ENCODE peak calls at places on chromosomes 13 and 19, in ten cellular contexts. T, W, J, G, H, R, L, P, O and K are unnamed samples.
A peak's percentile ranks its signal among the peaks of the same experiment; 100 is the strongest.

GRCh38 chr19:47572635-47573034 is 313 bp downstream of the ZNF541 start:
- DNase-seq in J (no peak), L (no peak), R (no peak), H (no peak), O (no peak), T (no peak), G (no peak), P (no peak), W (no peak), K (no peak)

GRCh38 chr13:76600086-76600485 is 286.1 kb downstream of the KCTD12 start:
- DNase-seq in G (no peak), P (no peak), R (no peak), O (no peak), T (no peak), J (no peak), H (no peak), W (no peak), L (no peak), K (no peak)

GRCh38 chr13:113231306-113232207 is 22.1 kb downstream of the CUL4A start:
- DNase-seq in T (no peak), G (no peak), L (no peak), H (no peak), R (no peak), J (no peak), W (no peak), P (no peak), O (no peak), K (no peak)

GRCh38 chr13:104460553-104460952 is 1394.3 kb upstream of the SLC10A2 start:
- DNase-seq in G (no peak), W (no peak), P (no peak), L (no peak), H (no peak), R (no peak), T (no peak), J (no peak), O (no peak), K (no peak)

GRCh38 chr19:43957891-43958290 is 6.9 kb downstream of the ZNF221 start:
- DNase-seq in R (no peak), W (no peak), T (no peak), G (no peak), J (no peak), L (no peak), O (no peak), P (no peak), H (no peak), K (no peak)

GRCh38 chr13:27522847-27523246 is 72.5 kb upstream of the MTIF3 start:
- DNase-seq in G (no peak), P (no peak), R (no peak), W (no peak), T (no peak), H (no peak), L (no peak), O (no peak), J (no peak), K (no peak)

GRCh38 chr19:850221-850978 is 1.7 kb upstream of the ELANE start:
- DNase-seq in J (peak; percentile 84), L (no peak), G (peak; percentile 84), O (no peak), W (peak; percentile 82), T (peak; percentile 83), R (peak; percentile 96), H (peak; percentile 86), P (peak; percentile 88), K (peak; percentile 66)

GRCh38 chr13:99085139-99085845 is 107.4 kb upstream of the DOCK9 start:
- DNase-seq in H (no peak), L (no peak), G (no peak), P (no peak), W (no peak), T (no peak), J (no peak), O (no peak), R (no peak), K (peak; percentile 52)

GRCh38 chr19:53290758-53291549 is 23.4 kb upstream of the VN1R4 start:
- DNase-seq in T (no peak), H (no peak), O (no peak), R (no peak), J (no peak), P (no peak), W (no peak), G (no peak), L (no peak), K (no peak)

GRCh38 chr13:75783906-75784485 is 147.9 kb downstream of the LMO7 start:
- DNase-seq in W (no peak), O (no peak), L (no peak), G (no peak), H (no peak), J (no peak), T (no peak), P (no peak), R (no peak), K (no peak)

GRCh38 chr19:41866284-41866683 is 6.2 kb downstream of the RPS19 start:
- DNase-seq in H (no peak), O (no peak), R (no peak), G (no peak), J (no peak), P (no peak), W (no peak), T (no peak), L (no peak), K (no peak)

GRCh38 chr13:74945637-74946036 is 536.3 kb downstream of the TBC1D4 start:
- DNase-seq in O (no peak), H (no peak), L (no peak), P (no peak), T (no peak), J (no peak), W (no peak), R (no peak), G (no peak), K (no peak)

GRCh38 chr19:46728693-46729339 is 11.9 kb upstream of the PRKD2 start:
- DNase-seq in H (no peak), P (peak; percentile 81), L (no peak), J (no peak), W (peak; percentile 80), R (no peak), T (no peak), G (peak; percentile 91), O (no peak), K (peak; percentile 78)

GRCh38 chr13:108662528-108662927 is 33.1 kb downstream of the MYO16 start:
- DNase-seq in H (no peak), O (no peak), G (no peak), J (no peak), L (no peak), R (no peak), T (no peak), W (no peak), P (no peak), K (no peak)

GRCh38 chr19:1514986-1515721 is 2.3 kb upstream of the ADAMTSL5 start:
- DNase-seq in W (no peak), L (no peak), R (no peak), J (no peak), O (no peak), T (no peak), P (no peak), H (no peak), G (no peak), K (no peak)

GRCh38 chr13:105778196-105778595 is 757.3 kb downstream of the EFNB2 start:
- DNase-seq in L (no peak), P (no peak), W (no peak), O (no peak), H (no peak), G (no peak), R (no peak), J (no peak), T (no peak), K (no peak)

GRCh38 chr13:70043685-70044084 is 63.9 kb upstream of the ATXN8OS start:
- DNase-seq in O (no peak), W (no peak), L (no peak), R (no peak), G (no peak), T (no peak), H (no peak), P (no peak), J (no peak), K (no peak)

GRCh38 chr19:45640849-45641273 is 1.7 kb upstream of the EML2 start:
- DNase-seq in R (no peak), G (peak; percentile 65), W (peak; percentile 34), H (peak; percentile 32), J (no peak), T (no peak), L (no peak), P (no peak), O (peak; percentile 77), K (peak; percentile 46)

GRCh38 chr19:7522072-7522922 is at the start of gene MCOLN1:
- DNase-seq in W (peak; percentile 100), J (peak; percentile 99), G (peak; percentile 100), P (peak; percentile 100), R (peak; percentile 100), O (peak; percentile 90), T (peak; percentile 100), H (peak; percentile 99), L (peak; percentile 94), K (peak; percentile 100)
- TF ChIP-seq POLR2A in W (peak; percentile 56), J (no peak), G (peak; percentile 63), P (no peak), R (peak; percentile 60), O (no peak), T (peak; percentile 63), H (no peak), L (peak; percentile 67), K (peak; percentile 71)

DNA sequence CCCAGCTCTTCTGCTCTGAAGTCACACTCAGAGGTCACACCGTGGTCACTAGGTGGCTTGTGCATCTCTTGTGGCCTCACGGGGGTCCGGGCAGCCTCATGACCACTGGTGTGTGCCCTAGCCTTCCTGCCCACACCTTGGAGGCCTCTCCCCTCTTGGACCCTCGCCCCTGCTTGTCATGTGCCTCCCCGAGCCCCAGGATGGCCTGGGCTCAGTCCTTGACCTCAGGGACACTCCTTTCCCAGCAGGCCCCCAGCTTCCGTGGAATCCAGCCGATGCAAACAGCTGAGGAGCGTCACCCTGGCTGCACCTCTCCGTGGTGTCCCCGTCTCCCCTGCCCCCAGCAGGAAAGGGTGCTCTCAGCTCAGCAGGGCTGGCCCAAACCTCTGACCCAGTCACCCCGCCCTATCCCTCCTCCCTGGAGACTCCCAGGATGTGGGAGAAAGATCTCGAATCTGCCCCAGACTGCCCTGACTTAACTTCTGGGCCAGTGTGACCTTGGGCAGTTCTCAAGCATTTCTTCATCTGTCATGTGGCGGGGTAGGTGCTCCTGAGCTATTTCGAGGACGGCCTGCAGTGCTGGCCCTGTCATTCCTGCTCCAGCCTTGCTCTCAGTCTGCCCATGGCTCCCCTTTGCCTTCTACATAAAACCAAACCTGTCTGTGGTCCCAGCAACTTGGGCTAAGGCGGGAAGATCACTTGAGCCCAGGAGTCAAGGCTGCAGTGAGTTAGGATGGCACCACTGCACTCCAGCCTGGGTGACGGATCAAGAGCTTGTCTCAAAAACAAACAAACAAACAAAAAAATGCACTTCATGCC is 4.6 kb upstream of the SLC25A42 start:
- DNase-seq in R (no peak), W (no peak), O (no peak), J (no peak), G (no peak), T (no peak), L (no peak), H (no peak), P (no peak), K (peak; percentile 53)
- TF ChIP-seq POLR2A in R (no peak), W (no peak), O (no peak), J (no peak), G (no peak), T (no peak), L (no peak), H (no peak), P (no peak), K (no peak)

GRCh38 chr13:43301341-43301969 is 278.1 kb downstream of the DNAJC15 start:
- DNase-seq in T (no peak), H (no peak), W (no peak), L (no peak), J (no peak), O (no peak), P (no peak), R (no peak), G (no peak), K (no peak)
- TF ChIP-seq POLR2A in T (no peak), H (no peak), W (no peak), L (no peak), J (no peak), O (no peak), P (no peak), R (no peak), G (no peak), K (no peak)

GRCh38 chr13:51613535-51613934 is 29.3 kb downstream of the WDFY2 start:
- DNase-seq in W (no peak), H (no peak), J (no peak), O (no peak), T (no peak), P (no peak), R (no peak), L (no peak), G (no peak), K (peak; percentile 14)
- TF ChIP-seq POLR2A in W (no peak), H (no peak), J (no peak), O (no peak), T (no peak), P (no peak), R (no peak), L (no peak), G (no peak), K (no peak)